ENCODE peak calls at places on chromosomes 5 and 9, in four cellular contexts. Z is prostate gland, W is kidney, M is H9. N is an unnamed sample.

GRCh38 chr5:82308997-82309670 is 31.0 kb upstream of the RPS23 start:
- DNase-seq in Z (no peak), W (no peak), M (no peak), N (no peak)

GRCh38 chr5:5146530-5147160 is 6.5 kb downstream of the ADAMTS16 start:
- DNase-seq in Z (no peak), W (no peak), M (no peak), N (no peak)

GRCh38 chr5:33850100-33850594 is 41.6 kb downstream of the ADAMTS12 start:
- DNase-seq in Z (no peak), W (no peak), M (peak), N (peak)

GRCh38 chr5:127876384-127876783 is 173.2 kb downstream of the CCDC192 start:
- DNase-seq in Z (no peak), W (no peak), M (no peak), N (no peak)

GRCh38 chr9:71748280-71748743 is 20.0 kb downstream of the CEMIP2 start:
- DNase-seq in Z (no peak), W (no peak), M (no peak), N (no peak)

GRCh38 chr9:99488109-99489042 is 266.3 kb downstream of the SEC61B start:
- DNase-seq in Z (no peak), W (no peak), M (peak), N (no peak)

GRCh38 chr5:132963175-132964104 is at the start of gene AFF4:
- DNase-seq in Z (peak), W (peak), M (peak), N (peak)

GRCh38 chr5:143636951-143637528 is 174.9 kb upstream of the HMHB1 start:
- DNase-seq in Z (no peak), W (no peak), M (no peak), N (no peak)

GRCh38 chr5:170752257-170753215 is 31.0 kb upstream of the GABRP start:
- DNase-seq in Z (peak), W (peak), M (peak), N (no peak)

GRCh38 chr9:90326219-90326618 is 316.4 kb downstream of the DIRAS2 start:
- DNase-seq in Z (no peak), W (no peak), M (no peak), N (no peak)

GRCh38 chr5:112179290-112179689 is 239.8 kb downstream of the EPB41L4A start:
- DNase-seq in Z (no peak), W (no peak), M (no peak), N (no peak)

GRCh38 chr5:75340714-75341478 is 3.9 kb downstream of the HMGCR start:
- DNase-seq in Z (no peak), W (no peak), M (no peak), N (no peak)

GRCh38 chr5:157449011-157449723 is 10.8 kb upstream of the NIPAL4 start:
- DNase-seq in Z (peak), W (no peak), M (peak), N (no peak)

N was measured in T-helper 22 cell.